ENCODE peak calls at places on chromosomes 16 and 17, in four cellular contexts. One of them, this sample, is unnamed.

GRCh38 chr16:27463741-27464662 is 62.0 kb downstream of the IL21R start:
- DNase-seq in HAP-1: no peak
- DNase-seq in activated naive CD4-positive, alpha-beta T cell: peak; percentile 25
- DNase-seq in AG09309: no peak
- DNase-seq in this sample: no peak

GRCh38 chr17:48335168-48335567 is 94.8 kb downstream of the SKAP1 start:
- DNase-seq in AG09309: no peak
- DNase-seq in activated naive CD4-positive, alpha-beta T cell: no peak
- DNase-seq in HAP-1: no peak
- DNase-seq in this sample: no peak

GRCh38 chr17:63842173-63842539 is 329 bp downstream of the SMARCD2 start:
- DNase-seq in HAP-1: no peak
- DNase-seq in AG09309: no peak
- DNase-seq in activated naive CD4-positive, alpha-beta T cell: no peak
- DNase-seq in this sample: no peak

GRCh38 chr16:28494141-28494851 is at the start of gene APOBR:
- DNase-seq in HAP-1: no peak
- DNase-seq in activated naive CD4-positive, alpha-beta T cell: peak; percentile 72
- DNase-seq in AG09309: no peak
- DNase-seq in this sample: no peak

GRCh38 chr16:5044011-5044540 is 10.3 kb upstream of the NAGPA start:
- DNase-seq in AG09309: no peak
- DNase-seq in HAP-1: no peak
- DNase-seq in activated naive CD4-positive, alpha-beta T cell: no peak
- DNase-seq in this sample: no peak

GRCh38 chr17:8072727-8073461 is 14.6 kb downstream of the ALOX12B start:
- DNase-seq in activated naive CD4-positive, alpha-beta T cell: peak; percentile 21
- DNase-seq in HAP-1: no peak
- DNase-seq in AG09309: no peak
- DNase-seq in this sample: no peak

GRCh38 chr16:9657659-9658058 is 524.6 kb downstream of the GRIN2A start:
- DNase-seq in HAP-1: no peak
- DNase-seq in AG09309: no peak
- DNase-seq in activated naive CD4-positive, alpha-beta T cell: no peak
- DNase-seq in this sample: no peak

GRCh38 chr17:5583426-5584382 is 605 bp downstream of the NLRP1 start:
- DNase-seq in AG09309: no peak
- DNase-seq in HAP-1: no peak
- DNase-seq in activated naive CD4-positive, alpha-beta T cell: no peak
- DNase-seq in this sample: no peak

GRCh38 chr16:84608281-84608680 is 9.6 kb downstream of the COTL1 start:
- DNase-seq in AG09309: no peak
- DNase-seq in HAP-1: no peak
- DNase-seq in activated naive CD4-positive, alpha-beta T cell: no peak
- DNase-seq in this sample: no peak

GRCh38 chr16:17367932-17368331 is 102.8 kb downstream of the XYLT1 start:
- DNase-seq in HAP-1: no peak
- DNase-seq in AG09309: no peak
- DNase-seq in activated naive CD4-positive, alpha-beta T cell: no peak
- DNase-seq in this sample: no peak

GRCh38 chr16:1961651-1962067 is 2.3 kb downstream of the NDUFB10 start:
- DNase-seq in activated naive CD4-positive, alpha-beta T cell: no peak
- DNase-seq in AG09309: no peak
- DNase-seq in HAP-1: peak; percentile 60
- DNase-seq in this sample: no peak

GRCh38 chr17:60390223-60390622 is 1.7 kb downstream of the USP32 start:
- DNase-seq in AG09309: peak; percentile 60
- DNase-seq in HAP-1: no peak
- DNase-seq in activated naive CD4-positive, alpha-beta T cell: no peak
- DNase-seq in this sample: no peak

GRCh38 chr17:38751144-38751802 is 1.3 kb upstream of the PSMB3 start:
- DNase-seq in AG09309: no peak
- DNase-seq in HAP-1: peak; percentile 67
- DNase-seq in activated naive CD4-positive, alpha-beta T cell: no peak
- DNase-seq in this sample: no peak

GRCh38 chr17:17506893-17507464 is 10.8 kb upstream of the RASD1 start:
- DNase-seq in HAP-1: no peak
- DNase-seq in AG09309: no peak
- DNase-seq in activated naive CD4-positive, alpha-beta T cell: no peak
- DNase-seq in this sample: no peak

GRCh38 chr16:11996433-11997174 is 20.1 kb downstream of the SNX29 start:
- DNase-seq in AG09309: no peak
- DNase-seq in HAP-1: no peak
- DNase-seq in activated naive CD4-positive, alpha-beta T cell: no peak
- DNase-seq in this sample: no peak

GRCh38 chr17:49958723-49959122 is 10.3 kb upstream of the DLX4 start:
- DNase-seq in HAP-1: no peak
- DNase-seq in AG09309: no peak
- DNase-seq in activated naive CD4-positive, alpha-beta T cell: no peak
- DNase-seq in this sample: no peak

GRCh38 chr16:50208460-50208931 is 55.4 kb downstream of the TENT4B start:
- DNase-seq in AG09309: peak; percentile 10
- DNase-seq in activated naive CD4-positive, alpha-beta T cell: no peak
- DNase-seq in HAP-1: peak; percentile 26
- DNase-seq in this sample: no peak

GRCh38 chr17:260944-261343 is 79.5 kb upstream of the DOC2B start:
- DNase-seq in AG09309: no peak
- DNase-seq in HAP-1: no peak
- DNase-seq in activated naive CD4-positive, alpha-beta T cell: no peak
- DNase-seq in this sample: no peak

GRCh38 chr16:177394-177822 is 928 bp downstream of the HBA1 start:
- DNase-seq in HAP-1: peak; percentile 100
- DNase-seq in AG09309: no peak
- DNase-seq in activated naive CD4-positive, alpha-beta T cell: no peak
- DNase-seq in this sample: no peak

GRCh38 chr17:76716146-76716833 is 5.5 kb upstream of the MXRA7 start:
- DNase-seq in HAP-1: no peak
- DNase-seq in AG09309: peak; percentile 100
- DNase-seq in activated naive CD4-positive, alpha-beta T cell: no peak
- DNase-seq in this sample: no peak

GRCh38 chr17:78116411-78116810 is 12.1 kb downstream of the TMC6 start:
- DNase-seq in HAP-1: no peak
- DNase-seq in AG09309: no peak
- DNase-seq in activated naive CD4-positive, alpha-beta T cell: no peak
- DNase-seq in this sample: no peak

GRCh38 chr16:51152691-51153261 is 1.7 kb upstream of the SALL1 start:
- DNase-seq in HAP-1: no peak
- DNase-seq in activated naive CD4-positive, alpha-beta T cell: no peak
- DNase-seq in AG09309: no peak
- DNase-seq in this sample: no peak